ENCODE peak calls at places on chromosomes 11 and 22, in nine cellular contexts. O is GM06990; R is CD8-positive, alpha-beta memory T cell; W is HFF-Myc; Q is posterior cingulate gyrus; M is activated CD8-positive, alpha-beta memory T cell treated with anti-CD3 and anti-CD28 coated beads, Interleukin-2, amount 50 U/mL, for 48 hours; D is activated CD4-positive, CD25-positive, alpha-beta regulatory T cell treated with anti-CD3 and anti-CD28 coated beads, Interleukin-2, amount 50 U/mL, for 16 hours; G is colonic mucosa; E is posterior vena cava. A is an unnamed sample.

GRCh38 chr11:73274722-73275380 is 2.7 kb downstream of the P2RY6 start:
- DNase-seq in O (no peak), R (no peak), W (no peak), Q (peak), M (no peak), D (no peak), G (no peak), E (peak), A (no peak)

GRCh38 chr11:104917259-104918112 is 19.2 kb upstream of the CASP12 start:
- DNase-seq in O (no peak), R (no peak), W (no peak), Q (no peak), M (no peak), D (no peak), G (no peak), E (no peak), A (no peak)

GRCh38 chr11:20311444-20311843 is 52.1 kb upstream of the HTATIP2 start:
- DNase-seq in O (no peak), R (no peak), W (no peak), Q (no peak), M (no peak), D (no peak), G (no peak), E (no peak), A (no peak)

GRCh38 chr11:95916049-95916448 is 7.9 kb downstream of the MTMR2 start:
- DNase-seq in O (no peak), R (no peak), W (no peak), Q (no peak), M (no peak), D (no peak), G (no peak), E (no peak), A (no peak)

GRCh38 chr11:78138694-78139421 is 568 bp downstream of the ALG8 start:
- DNase-seq in O (peak), R (no peak), W (no peak), Q (no peak), M (peak), D (peak), G (peak), E (no peak), A (no peak)

GRCh38 chr22:38352436-38352835 is 35.2 kb upstream of the CSNK1E start:
- DNase-seq in O (no peak), R (no peak), W (no peak), Q (no peak), M (peak), D (no peak), G (no peak), E (no peak), A (no peak)

GRCh38 chr11:2444301-2445106 is at the start of the genes KCNQ1 and TRPM5:
- DNase-seq in O (peak), R (peak), W (no peak), Q (peak), M (peak), D (peak), G (peak), E (peak), A (no peak)

GRCh38 chr11:1261241-1262071 is 38.6 kb downstream of the MUC5B start:
- DNase-seq in O (no peak), R (no peak), W (no peak), Q (no peak), M (no peak), D (no peak), G (no peak), E (no peak), A (no peak)